ENCODE peak calls at places on chromosome 3, in five cellular contexts. L is GM12865, D is thoracic aorta, K is GM20000, M is MM.1S. J is an unnamed sample.

GRCh38 chr3:104460477-104461406 is 906.0 kb upstream of the ALCAM start:
- DNase-seq in L (peak; percentile 13), M (peak; percentile 76), K (no peak), D (no peak), J (no peak)

GRCh38 chr3:72907851-72908620 is 20.2 kb downstream of the GXYLT2 start:
- DNase-seq in M (no peak), K (no peak), D (peak; percentile 47), L (no peak), J (no peak)

GRCh38 chr3:150391200-150391599 is 16.9 kb upstream of the TSC22D2 start:
- DNase-seq in D (no peak), K (no peak), M (no peak), L (no peak), J (no peak)

GRCh38 chr3:4718179-4718736 is 225.1 kb downstream of the ITPR1 start:
- DNase-seq in K (no peak), M (no peak), L (no peak), D (no peak), J (no peak)

GRCh38 chr3:37174532-37175126 is at the start of gene LRRFIP2:
- DNase-seq in M (peak; percentile 24), L (peak; percentile 64), D (no peak), K (peak; percentile 62), J (peak; percentile 49)

GRCh38 chr3:122988507-122988906 is 39.1 kb downstream of the SEMA5B start:
- DNase-seq in M (no peak), L (no peak), D (no peak), K (no peak), J (no peak)

GRCh38 chr3:80097674-80098073 is 329.9 kb upstream of the ROBO1 start:
- DNase-seq in D (no peak), M (no peak), K (no peak), L (no peak), J (no peak)

GRCh38 chr3:113277414-113277813 is 66.1 kb downstream of the BOC start:
- DNase-seq in L (no peak), M (no peak), D (no peak), K (peak; percentile 53), J (no peak)

GRCh38 chr3:45026038-45026437 is at the start of gene CLEC3B:
- DNase-seq in D (no peak), M (no peak), L (no peak), K (no peak), J (no peak)

GRCh38 chr3:151423091-151423490 is 37.8 kb downstream of the IGSF10 start:
- DNase-seq in L (no peak), M (no peak), K (no peak), D (no peak), J (no peak)

GRCh38 chr3:161316006-161316689 is 55.2 kb downstream of the SPTSSB start:
- DNase-seq in M (no peak), K (no peak), L (no peak), D (no peak), J (no peak)

GRCh38 chr3:71997066-71997653 is 212.2 kb upstream of the PROK2 start:
- DNase-seq in L (no peak), K (no peak), D (no peak), M (no peak), J (no peak)

GRCh38 chr3:138657508-138657907 is 48.9 kb downstream of the FAIM start:
- DNase-seq in K (no peak), L (no peak), M (no peak), D (no peak), J (no peak)

GRCh38 chr3:67048067-67048715 is 50.1 kb downstream of the KBTBD8 start:
- DNase-seq in M (no peak), L (peak; percentile 50), K (peak; percentile 45), D (no peak), J (no peak)

GRCh38 chr3:109806929-109807328 is 469.6 kb upstream of the DPPA4 start:
- DNase-seq in L (peak; percentile 22), K (no peak), M (peak; percentile 69), D (no peak), J (peak; percentile 53)

GRCh38 chr3:123383101-123384053 is 65.5 kb downstream of the ADCY5 start:
- DNase-seq in L (no peak), M (no peak), K (no peak), D (no peak), J (no peak)

GRCh38 chr3:177633671-177634207 is 436.5 kb upstream of the TBL1XR1 start:
- DNase-seq in M (no peak), K (no peak), D (no peak), L (no peak), J (no peak)

GRCh38 chr3:42498791-42499477 is 3.5 kb upstream of the VIPR1 start:
- DNase-seq in L (no peak), M (no peak), K (no peak), D (no peak), J (peak; percentile 17)

GRCh38 chr3:14477311-14477935 is 62.7 kb downstream of the GRIP2 start:
- DNase-seq in K (no peak), M (no peak), L (no peak), D (no peak), J (no peak)

GRCh38 chr3:71150293-71150954 is 433.1 kb downstream of the FOXP1 start:
- DNase-seq in L (peak; percentile 40), K (no peak), D (no peak), M (no peak), J (no peak)

GRCh38 chr3:141489184-141489583 is 2.4 kb downstream of the RASA2 start:
- DNase-seq in D (no peak), M (peak; percentile 77), K (no peak), L (peak; percentile 66), J (peak; percentile 64)

GRCh38 chr3:43411429-43411828 is 125.1 kb downstream of the SNRK start:
- DNase-seq in D (no peak), L (no peak), M (no peak), K (no peak), J (no peak)

GRCh38 chr3:8776406-8776805 is 7.0 kb upstream of the OXTR start:
- DNase-seq in L (no peak), D (no peak), K (no peak), M (no peak), J (no peak)

GRCh38 chr3:179074656-179075055 is 3.0 kb upstream of the ZMAT3 start:
- DNase-seq in D (no peak), K (no peak), L (peak; percentile 49), M (no peak), J (no peak)

GRCh38 chr3:51777985-51778384 is 1.1 kb downstream of the IQCF6 start:
- DNase-seq in L (no peak), K (no peak), M (no peak), D (no peak), J (no peak)

GRCh38 chr3:139534992-139535879 is 4.3 kb downstream of the RBP1 start:
- DNase-seq in L (peak; percentile 7), K (no peak), D (peak; percentile 38), M (no peak), J (no peak)

GRCh38 chr3:10437272-10437994 is 68.0 kb downstream of the ATP2B2 start:
- DNase-seq in L (peak; percentile 28), D (no peak), K (peak; percentile 72), M (no peak), J (peak; percentile 93)

GRCh38 chr3:169218314-169218983 is 445.1 kb downstream of the MECOM start:
- DNase-seq in M (peak; percentile 32), D (no peak), L (no peak), K (no peak), J (no peak)

GRCh38 chr3:98329392-98330124 is 24.1 kb upstream of the OR5K4 start:
- DNase-seq in D (no peak), K (peak; percentile 30), M (peak; percentile 62), L (peak; percentile 79), J (peak; percentile 69)

DNA sequence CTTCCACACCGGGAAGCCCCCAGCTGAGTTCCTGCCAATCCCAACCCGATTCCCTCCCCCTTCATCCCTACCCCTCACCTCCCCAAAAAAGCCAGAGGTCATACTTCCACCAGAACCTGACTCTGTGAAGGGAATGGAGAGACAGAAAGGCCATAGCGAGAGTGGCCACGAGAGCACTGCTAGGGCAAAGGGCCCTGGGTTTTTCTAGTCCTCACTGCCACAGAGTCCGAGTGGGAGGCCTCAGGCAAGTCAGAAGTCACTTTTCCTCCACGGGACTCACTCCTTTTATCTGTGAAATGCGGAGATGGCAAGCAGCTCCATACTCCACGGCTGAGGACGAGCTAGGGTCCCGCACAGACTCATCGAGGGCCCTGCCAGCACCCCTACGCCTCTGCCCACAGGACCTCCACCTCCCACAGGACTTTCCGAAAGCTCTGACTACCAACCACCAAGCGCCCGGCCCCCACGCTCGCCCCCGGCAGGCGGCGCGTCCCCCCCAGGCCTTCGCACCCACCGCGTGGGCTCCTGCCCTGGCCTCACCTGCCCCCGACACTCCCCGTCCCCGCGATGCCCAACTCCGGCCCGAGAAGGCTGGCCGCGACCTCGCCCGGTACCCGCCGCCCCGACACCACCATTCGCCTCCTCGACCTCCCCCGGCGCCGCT is 794 bp downstream of the ATP13A3 start:
- DNase-seq in D (no peak), L (peak; percentile 65), K (peak; percentile 66), M (peak; percentile 54), J (peak; percentile 73)
- TF ChIP-seq CTCF in D (peak; percentile 39), L (peak; percentile 35), K (no peak), M (peak; percentile 19), J (no peak)

DNA sequence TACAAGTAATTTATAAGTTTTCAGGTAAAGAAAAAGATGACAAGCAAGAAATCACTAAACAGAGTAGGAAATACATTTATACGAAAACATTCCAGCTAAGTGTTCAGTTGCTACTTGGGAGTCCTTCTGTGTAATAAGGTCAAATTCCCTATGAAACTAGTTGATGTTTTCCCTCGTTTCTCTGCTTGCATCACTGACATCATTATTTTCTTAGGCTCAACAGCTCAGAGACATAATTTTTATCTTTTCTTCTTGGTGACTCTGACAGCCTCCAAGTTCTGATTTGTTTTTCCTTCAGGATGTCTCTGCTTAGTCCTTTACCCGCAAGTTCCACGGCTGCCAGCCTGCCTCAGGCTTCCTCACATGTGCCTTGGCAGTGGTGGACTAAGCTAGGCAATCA is 173.6 kb downstream of the P3H2 start:
- DNase-seq in M (no peak), K (no peak), L (no peak), D (no peak), J (no peak)
- TF ChIP-seq CTCF in M (no peak), K (no peak), L (no peak), D (no peak), J (no peak)

DNA sequence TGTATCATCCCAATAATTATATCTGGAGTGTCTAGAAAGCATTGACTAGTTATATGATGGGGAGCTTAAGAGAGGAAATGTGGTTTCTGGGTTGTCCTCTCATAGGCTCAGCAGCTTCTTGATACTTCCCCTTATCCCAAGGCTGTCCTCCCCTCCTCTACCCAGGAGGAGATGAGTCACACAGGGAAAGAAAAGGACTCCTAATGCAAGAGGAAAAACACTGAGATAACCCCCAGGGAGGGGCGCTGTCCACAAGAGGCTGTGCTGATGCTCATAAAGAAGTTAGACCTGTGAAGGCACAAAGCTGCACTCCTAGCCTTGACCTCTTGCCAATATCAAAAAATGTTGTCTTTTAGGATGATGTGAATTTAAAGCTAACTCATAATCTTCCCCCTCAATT is 28.8 kb upstream of the GYG1 start:
- DNase-seq in L (no peak), M (no peak), K (no peak), D (no peak), J (peak; percentile 4)
- TF ChIP-seq CTCF in L (no peak), M (peak; percentile 11), K (no peak), D (no peak), J (no peak)

GRCh38 chr3:188319569-188319968 is 165.6 kb downstream of the LPP start:
- DNase-seq in M (no peak), K (no peak), L (no peak), D (no peak), J (no peak)

GRCh38 chr3:188321258-188321657 is 167.3 kb downstream of the LPP start:
- DNase-seq in M (no peak), L (no peak), K (no peak), D (no peak), J (no peak)

GRCh38 chr3:188322135-188322892 is 168.4 kb downstream of the LPP start:
- DNase-seq in L (no peak), M (no peak), D (no peak), K (no peak), J (no peak)

GRCh38 chr3:188323067-188323842 is 169.3 kb downstream of the LPP start:
- DNase-seq in K (no peak), M (no peak), D (no peak), L (peak; percentile 29), J (peak; percentile 79)

GRCh38 chr3:188320757-188321156 is 166.8 kb downstream of the LPP start:
- DNase-seq in D (no peak), K (no peak), L (no peak), M (no peak), J (no peak)
- TF ChIP-seq CTCF in D (no peak), K (no peak), L (no peak), M (no peak), J (no peak)